ENCODE peak calls at places on chromosomes 11 and 22, in five cellular contexts. Z is mammary epithelial cell, R is A549, G is keratinocyte, P is mesenchymal stem cell. K is an unnamed sample.

GRCh38 chr11:46529086-46529905 is 64.5 kb downstream of the AMBRA1 start:
- DNase-seq in Z (peak), R (peak), G (no peak), P (peak), K (peak)

GRCh38 chr22:18044548-18045271 is 20.3 kb upstream of the MICAL3 start:
- DNase-seq in Z (no peak), R (no peak), G (no peak), P (no peak), K (peak)

GRCh38 chr11:129192150-129192549 is at the start of gene ARHGAP32:
- DNase-seq in Z (peak), R (no peak), G (no peak), P (no peak), K (no peak)

GRCh38 chr11:19352736-19353110 is 112.0 kb upstream of the E2F8 start:
- DNase-seq in Z (no peak), R (no peak), G (no peak), P (no peak), K (no peak)

GRCh38 chr11:69640260-69640994 is 529 bp upstream of the CCND1 start:
- DNase-seq in Z (peak), R (no peak), G (no peak), P (peak), K (no peak)

GRCh38 chr11:74989269-74989655 is 529 bp downstream of the NEU3 start:
- DNase-seq in Z (peak), R (peak), G (no peak), P (no peak), K (peak)

GRCh38 chr11:96013459-96014213 is 89.7 kb upstream of the MTMR2 start:
- DNase-seq in Z (no peak), R (no peak), G (no peak), P (no peak), K (no peak)

GRCh38 chr11:27008811-27009535 is 15.1 kb downstream of the FIBIN start:
- DNase-seq in Z (peak), R (no peak), G (no peak), P (no peak), K (no peak)

GRCh38 chr11:15200696-15201095 is 86.0 kb downstream of the INSC start:
- DNase-seq in Z (no peak), R (no peak), G (no peak), P (no peak), K (no peak)

GRCh38 chr11:34936945-34937344 is 20.5 kb downstream of the PDHX start:
- DNase-seq in Z (no peak), R (no peak), G (no peak), P (no peak), K (no peak)

GRCh38 chr11:73467505-73467904 is 91.3 kb downstream of the RELT start:
- DNase-seq in Z (no peak), R (no peak), G (no peak), P (no peak), K (no peak)

GRCh38 chr22:37741312-37741795 is 44.5 kb downstream of the TRIOBP start:
- DNase-seq in Z (peak), R (peak), G (no peak), P (peak), K (peak)

GRCh38 chr22:46105494-46106278 is 44.6 kb upstream of the PPARA start:
- DNase-seq in Z (peak), R (peak), G (no peak), P (peak), K (peak)

GRCh38 chr11:27977031-27977430 is 130.9 kb downstream of the KIF18A start:
- DNase-seq in Z (peak), R (no peak), G (no peak), P (no peak), K (peak)

GRCh38 chr11:111406589-111406988 is 27.5 kb upstream of the POU2AF1 start:
- DNase-seq in Z (no peak), R (no peak), G (no peak), P (no peak), K (peak)

GRCh38 chr11:28836285-28837081 is 728.3 kb downstream of the METTL15 start:
- DNase-seq in Z (peak), R (peak), G (peak), P (peak), K (peak)

GRCh38 chr22:21020802-21021429 is 6.0 kb downstream of the P2RX6 start:
- DNase-seq in Z (no peak), R (peak), G (no peak), P (peak), K (no peak)

GRCh38 chr22:29152381-29153138 is 53.1 kb upstream of the EMID1 start:
- DNase-seq in Z (no peak), R (no peak), G (no peak), P (peak), K (peak)

GRCh38 chr22:18136563-18137320 is 13.2 kb upstream of the USP18 start:
- DNase-seq in Z (no peak), R (no peak), G (no peak), P (no peak), K (no peak)

GRCh38 chr22:17918840-17919239 is 105.5 kb downstream of the MICAL3 start:
- DNase-seq in Z (peak), R (no peak), G (no peak), P (peak), K (peak)

GRCh38 chr11:83008581-83008923 is 63.1 kb downstream of the RAB30 start:
- DNase-seq in Z (no peak), R (no peak), G (no peak), P (peak), K (peak)

GRCh38 chr11:108873305-108873704 is 208.4 kb downstream of the DDX10 start:
- DNase-seq in Z (peak), R (no peak), G (no peak), P (no peak), K (peak)

GRCh38 chr22:19183216-19183615 is 4.7 kb upstream of the SLC25A1 start:
- DNase-seq in Z (no peak), R (no peak), G (no peak), P (no peak), K (no peak)

GRCh38 chr11:94928146-94928995 is 45.0 kb downstream of the CWC15 start:
- DNase-seq in Z (no peak), R (no peak), G (no peak), P (peak), K (peak)

GRCh38 chr11:68040121-68040956 is 1.5 kb downstream of the TCIRG1 start:
- DNase-seq in Z (no peak), R (peak), G (no peak), P (peak), K (peak)

GRCh38 chr11:27347949-27348879 is 14.8 kb downstream of the CCDC34 start:
- DNase-seq in Z (no peak), R (no peak), G (no peak), P (peak), K (no peak)

GRCh38 chr11:119113716-119114115 is 6.6 kb downstream of the C2CD2L start:
- DNase-seq in Z (no peak), R (no peak), G (no peak), P (no peak), K (no peak)

GRCh38 chr11:103111400-103111799 is 2.2 kb downstream of the DYNC2H1 start:
- DNase-seq in Z (no peak), R (no peak), G (no peak), P (no peak), K (no peak)

GRCh38 chr11:103108933-103109817 is at the start of gene DYNC2H1:
- DNase-seq in Z (peak), R (peak), G (peak), P (peak), K (peak)

GRCh38 chr11:103109818-103110388 is 677 bp downstream of the DYNC2H1 start:
- DNase-seq in Z (no peak), R (no peak), G (no peak), P (no peak), K (peak)

GRCh38 chr11:103112364-103112763 is 3.1 kb downstream of the DYNC2H1 start:
- DNase-seq in Z (no peak), R (no peak), G (no peak), P (peak), K (no peak)

DNA sequence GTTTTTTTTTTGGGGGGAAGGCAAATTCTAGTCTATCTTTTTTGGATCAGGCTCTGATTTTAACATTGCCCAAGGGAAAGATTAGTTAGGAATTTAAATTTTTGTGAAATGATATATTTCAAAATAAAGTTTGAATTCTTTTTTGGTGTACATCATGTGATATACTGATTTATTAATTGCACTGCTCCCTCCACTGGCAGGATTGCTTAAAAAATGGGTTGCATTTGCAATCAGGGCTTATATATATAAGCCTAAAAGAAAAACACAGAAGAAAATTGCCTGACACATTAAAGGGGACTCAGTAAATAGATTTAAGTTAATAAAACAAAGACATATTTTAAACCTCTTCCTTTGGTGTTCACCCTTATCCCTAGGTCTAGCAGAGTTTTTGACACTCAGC is 1.2 kb downstream of the DYNC2H1 start:
- DNase-seq in Z (peak), R (peak), G (no peak), P (peak), K (peak)
- H3K4me2 ChIP-seq in Z (peak), R (peak), G (peak), P (no peak), K (peak)

GRCh38 chr11:78809931-78810481 is 235.3 kb upstream of the NARS2 start:
- DNase-seq in Z (no peak), R (no peak), G (no peak), P (peak), K (no peak)
- H3K4me2 ChIP-seq in Z (no peak), R (no peak), G (no peak), P (no peak), K (peak)

GRCh38 chr22:36367479-36367878 is 20.3 kb downstream of the MYH9 start:
- DNase-seq in Z (no peak), R (no peak), G (no peak), P (no peak), K (no peak)

GRCh38 chr22:36366291-36366708 is 21.5 kb downstream of the MYH9 start:
- DNase-seq in Z (no peak), R (no peak), G (no peak), P (peak), K (peak)

GRCh38 chr22:36365020-36365411 is 22.8 kb downstream of the MYH9 start:
- DNase-seq in Z (peak), R (peak), G (peak), P (peak), K (peak)

GRCh38 chr22:36368359-36368983 is 19.3 kb downstream of the MYH9 start:
- DNase-seq in Z (peak), R (no peak), G (no peak), P (peak), K (peak)

GRCh38 chr22:36367066-36367465 is 20.7 kb downstream of the MYH9 start:
- DNase-seq in Z (no peak), R (no peak), G (no peak), P (no peak), K (no peak)
- H3K4me2 ChIP-seq in Z (peak), R (peak), G (peak), P (no peak), K (peak)

GRCh38 chr11:66680966-66681645 is 3.4 kb upstream of the RBM4B start:
- DNase-seq in Z (no peak), R (no peak), G (no peak), P (no peak), K (no peak)
- H3K4me2 ChIP-seq in Z (no peak), R (no peak), G (no peak), P (no peak), K (no peak)

DNA sequence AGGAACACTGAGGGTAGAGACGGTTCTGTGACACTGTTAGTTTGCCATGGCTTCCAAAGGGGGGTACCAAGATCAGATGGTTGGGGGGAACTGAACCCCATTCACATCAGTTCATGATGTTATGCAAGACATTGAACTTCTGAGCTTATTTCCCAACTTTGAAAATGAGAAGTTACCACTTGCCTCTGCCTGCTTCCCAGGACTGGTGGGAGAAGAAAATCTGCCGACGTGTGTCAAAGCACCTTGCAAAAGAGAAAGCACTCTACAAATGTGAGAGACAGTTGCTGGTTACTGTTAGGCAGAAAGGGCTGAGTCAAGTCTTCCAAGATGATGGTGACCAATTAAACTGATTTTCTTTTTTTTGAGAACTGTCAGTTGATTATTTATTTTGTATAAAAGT is 45.6 kb downstream of the SMCO4 start:
- DNase-seq in Z (no peak), R (no peak), G (no peak), P (no peak), K (no peak)
- H3K4me2 ChIP-seq in Z (no peak), R (no peak), G (no peak), P (no peak), K (no peak)

GRCh38 chr22:50545522-50546325 is at the start of gene KLHDC7B:
- DNase-seq in Z (no peak), R (no peak), G (no peak), P (peak), K (no peak)

GRCh38 chr22:50548046-50548912 is 2.6 kb downstream of the KLHDC7B start:
- DNase-seq in Z (no peak), R (no peak), G (no peak), P (no peak), K (no peak)

GRCh38 chr22:50548913-50549790 is 3.5 kb downstream of the KLHDC7B start:
- DNase-seq in Z (no peak), R (no peak), G (no peak), P (no peak), K (no peak)

GRCh38 chr22:50546326-50547230 is 879 bp downstream of the KLHDC7B start:
- DNase-seq in Z (no peak), R (no peak), G (no peak), P (no peak), K (no peak)

GRCh38 chr22:50547231-50547851 is 1.6 kb downstream of the KLHDC7B start:
- DNase-seq in Z (no peak), R (no peak), G (no peak), P (no peak), K (no peak)
- H3K4me2 ChIP-seq in Z (no peak), R (no peak), G (no peak), P (no peak), K (no peak)

GRCh38 chr11:10204021-10204420 is 90.0 kb downstream of the SBF2 start:
- DNase-seq in Z (no peak), R (no peak), G (no peak), P (no peak), K (no peak)

GRCh38 chr11:10205928-10206327 is 88.1 kb downstream of the SBF2 start:
- DNase-seq in Z (no peak), R (no peak), G (no peak), P (no peak), K (no peak)

GRCh38 chr11:10211470-10211869 is 82.5 kb downstream of the SBF2 start:
- DNase-seq in Z (no peak), R (no peak), G (no peak), P (no peak), K (no peak)

DNA sequence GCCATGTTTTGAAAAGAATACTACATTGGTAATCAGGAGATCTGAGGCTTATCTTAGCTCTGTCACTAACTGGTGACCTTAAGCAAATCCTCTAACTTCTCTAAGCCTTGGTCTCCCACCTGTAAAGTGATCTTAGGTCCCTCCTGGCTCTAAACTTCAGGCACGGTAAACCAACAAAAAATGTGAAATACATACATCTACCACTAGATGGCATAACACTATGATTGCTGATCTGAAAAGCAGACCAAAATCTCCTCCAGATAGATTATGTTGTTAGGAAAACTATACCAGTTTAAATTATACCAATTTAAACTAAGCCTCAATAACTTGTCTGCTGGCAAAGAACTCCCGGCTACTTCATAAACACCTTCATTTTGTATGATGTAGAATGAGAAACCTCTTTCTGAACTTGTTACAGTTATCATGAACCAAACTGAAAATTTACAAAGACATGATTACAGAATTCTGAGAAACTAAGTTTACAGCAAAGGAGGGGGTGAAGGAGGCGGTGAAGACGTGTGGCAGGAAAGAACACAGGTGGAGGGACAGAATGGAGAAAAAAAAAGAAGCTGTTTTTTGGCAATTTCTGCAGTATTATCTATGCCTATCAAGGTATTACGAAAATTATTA is 85.9 kb downstream of the SBF2 start:
- DNase-seq in Z (peak), R (peak), G (peak), P (peak), K (peak)
- H3K4me2 ChIP-seq in Z (no peak), R (peak), G (no peak), P (no peak), K (peak)

GRCh38 chr11:122696662-122697061 is 41.1 kb downstream of the UBASH3B start:
- DNase-seq in Z (no peak), R (no peak), G (no peak), P (no peak), K (no peak)
- H3K4me2 ChIP-seq in Z (no peak), R (no peak), G (no peak), P (no peak), K (no peak)

GRCh38 chr22:42699281-42699681 is 21.4 kb downstream of the A4GALT start:
- DNase-seq in Z (no peak), R (no peak), G (no peak), P (no peak), K (no peak)

GRCh38 chr22:42701694-42702093 is 19.0 kb downstream of the A4GALT start:
- DNase-seq in Z (no peak), R (no peak), G (no peak), P (no peak), K (no peak)

GRCh38 chr22:42700901-42701300 is 19.8 kb downstream of the A4GALT start:
- DNase-seq in Z (no peak), R (no peak), G (no peak), P (no peak), K (no peak)

GRCh38 chr22:42699953-42700352 is 20.7 kb downstream of the A4GALT start:
- DNase-seq in Z (no peak), R (no peak), G (no peak), P (no peak), K (no peak)

DNA sequence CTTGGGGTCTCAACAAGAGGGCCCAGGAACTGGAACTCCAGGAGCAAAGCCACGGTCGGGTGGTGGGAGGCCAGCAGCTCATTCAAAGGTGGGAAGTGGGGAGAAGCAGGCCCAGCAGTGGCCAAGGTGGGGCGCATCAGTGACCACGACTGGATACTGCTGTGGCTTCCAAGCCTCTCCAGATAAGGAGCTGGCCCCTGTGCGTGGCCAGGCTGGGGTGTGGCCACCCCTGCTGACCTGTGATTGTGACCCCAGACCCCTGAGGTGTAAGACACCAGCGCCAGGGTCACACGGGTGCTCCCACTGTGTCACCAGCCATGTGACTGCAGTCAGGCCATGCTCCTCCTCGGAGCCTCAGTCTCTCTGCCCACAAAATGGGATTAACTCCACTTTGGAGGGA is 20.3 kb downstream of the A4GALT start:
- DNase-seq in Z (no peak), R (no peak), G (no peak), P (no peak), K (no peak)
- H3K4me2 ChIP-seq in Z (no peak), R (no peak), G (no peak), P (no peak), K (no peak)

GRCh38 chr11:2413735-2414579 is 13.4 kb downstream of the TSSC4 start:
- DNase-seq in Z (no peak), R (no peak), G (no peak), P (no peak), K (no peak)
- H3K4me2 ChIP-seq in Z (no peak), R (no peak), G (no peak), P (no peak), K (no peak)

K was measured in fibroblast of lung.